ENCODE peak calls at places on chromosomes 2 and 18, in ten cellular contexts. One of them, this sample, is unnamed.

GRCh38 chr18:24656571-24656971 is 196.1 kb downstream of the HRH4 start:
- DNase-seq in cardiac muscle cell: no peak
- DNase-seq in B cell: no peak
- DNase-seq in pancreas: no peak
- DNase-seq in SK-N-SH: no peak
- DNase-seq in A549: no peak
- DNase-seq in coronary artery: no peak
- DNase-seq in spleen: no peak
- DNase-seq in BJ: peak
- DNase-seq in RWPE1: peak
- DNase-seq in this sample: no peak

GRCh38 chr2:28557389-28558119 is 61.7 kb downstream of the PLB1 start:
- DNase-seq in coronary artery: no peak
- DNase-seq in pancreas: no peak
- DNase-seq in BJ: no peak
- DNase-seq in RWPE1: no peak
- DNase-seq in A549: no peak
- DNase-seq in cardiac muscle cell: no peak
- DNase-seq in SK-N-SH: no peak
- DNase-seq in B cell: no peak
- DNase-seq in spleen: no peak
- DNase-seq in this sample: no peak

GRCh38 chr2:151767536-151767935 is 33.3 kb upstream of the NEB start:
- DNase-seq in SK-N-SH: no peak
- DNase-seq in cardiac muscle cell: no peak
- DNase-seq in coronary artery: no peak
- DNase-seq in B cell: no peak
- DNase-seq in A549: no peak
- DNase-seq in pancreas: no peak
- DNase-seq in BJ: no peak
- DNase-seq in RWPE1: no peak
- DNase-seq in spleen: no peak
- DNase-seq in this sample: no peak

GRCh38 chr2:218060122-218060521 is 8.9 kb upstream of the RUFY4 start:
- DNase-seq in pancreas: peak
- DNase-seq in coronary artery: no peak
- DNase-seq in SK-N-SH: no peak
- DNase-seq in A549: no peak
- DNase-seq in cardiac muscle cell: no peak
- DNase-seq in RWPE1: no peak
- DNase-seq in spleen: no peak
- DNase-seq in BJ: no peak
- DNase-seq in B cell: no peak
- DNase-seq in this sample: no peak

GRCh38 chr2:168118733-168119518 is 128.5 kb downstream of the STK39 start:
- DNase-seq in BJ: peak
- DNase-seq in A549: peak
- DNase-seq in B cell: no peak
- DNase-seq in cardiac muscle cell: peak
- DNase-seq in RWPE1: peak
- DNase-seq in spleen: no peak
- DNase-seq in coronary artery: no peak
- DNase-seq in SK-N-SH: peak
- DNase-seq in pancreas: no peak
- DNase-seq in this sample: no peak

GRCh38 chr2:85840091-85840490 is 48.7 kb downstream of the ST3GAL5 start:
- DNase-seq in spleen: no peak
- DNase-seq in cardiac muscle cell: no peak
- DNase-seq in A549: no peak
- DNase-seq in B cell: no peak
- DNase-seq in BJ: no peak
- DNase-seq in coronary artery: no peak
- DNase-seq in pancreas: no peak
- DNase-seq in SK-N-SH: no peak
- DNase-seq in RWPE1: no peak
- DNase-seq in this sample: no peak

GRCh38 chr2:45852450-45853150 is 201.1 kb downstream of the PRKCE start:
- DNase-seq in cardiac muscle cell: no peak
- DNase-seq in coronary artery: no peak
- DNase-seq in SK-N-SH: no peak
- DNase-seq in BJ: no peak
- DNase-seq in pancreas: no peak
- DNase-seq in RWPE1: no peak
- DNase-seq in spleen: no peak
- DNase-seq in B cell: no peak
- DNase-seq in A549: no peak
- DNase-seq in this sample: no peak

GRCh38 chr2:232731470-232731869 is 34.3 kb downstream of the GIGYF2 start:
- DNase-seq in BJ: peak
- DNase-seq in RWPE1: peak
- DNase-seq in A549: no peak
- DNase-seq in pancreas: no peak
- DNase-seq in cardiac muscle cell: no peak
- DNase-seq in SK-N-SH: no peak
- DNase-seq in coronary artery: no peak
- DNase-seq in B cell: no peak
- DNase-seq in spleen: no peak
- DNase-seq in this sample: no peak

DNA sequence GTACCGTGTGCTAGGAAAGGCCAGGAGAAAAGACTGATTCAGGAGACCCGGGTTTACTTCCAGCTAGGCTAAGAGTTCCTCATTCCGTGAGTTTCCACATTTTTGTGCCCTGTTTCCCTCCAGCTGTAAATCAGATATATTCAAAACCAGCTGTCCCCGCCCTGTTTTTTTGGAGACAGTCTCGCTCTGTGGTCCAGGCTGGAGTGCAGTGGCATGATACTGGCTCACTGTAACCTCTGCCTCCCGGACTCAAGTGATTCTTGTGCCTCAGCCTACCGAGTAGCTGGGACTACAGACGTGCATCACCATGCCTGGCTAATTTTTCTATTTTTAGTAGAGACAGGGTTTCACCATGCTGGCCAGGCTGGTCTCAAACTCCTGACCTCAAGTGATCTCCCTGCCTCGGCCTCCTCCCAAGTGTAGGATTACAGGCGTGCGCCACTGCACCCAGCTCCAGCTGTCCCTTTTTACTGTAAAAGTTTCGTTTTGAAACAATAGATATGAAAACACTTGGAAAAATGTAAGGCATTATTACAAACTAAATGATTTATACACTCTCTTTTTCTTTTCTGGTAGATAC is 112.8 kb upstream of the SEC11C start:
- DNase-seq in spleen: no peak
- DNase-seq in RWPE1: no peak
- DNase-seq in coronary artery: no peak
- DNase-seq in A549: no peak
- DNase-seq in B cell: no peak
- DNase-seq in SK-N-SH: no peak
- DNase-seq in BJ: no peak
- DNase-seq in pancreas: no peak
- DNase-seq in cardiac muscle cell: no peak
- DNase-seq in this sample: no peak
- TF ChIP-seq CTCF in spleen: no peak
- TF ChIP-seq CTCF in RWPE1: no peak
- TF ChIP-seq CTCF in coronary artery: no peak
- TF ChIP-seq CTCF in A549: no peak
- TF ChIP-seq CTCF in B cell: no peak
- TF ChIP-seq CTCF in SK-N-SH: no peak
- TF ChIP-seq CTCF in BJ: no peak
- TF ChIP-seq CTCF in pancreas: no peak
- TF ChIP-seq CTCF in cardiac muscle cell: no peak
- TF ChIP-seq CTCF in this sample: no peak

GRCh38 chr18:59057493-59057795 is 82.2 kb upstream of the SEC11C start:
- DNase-seq in RWPE1: no peak
- DNase-seq in spleen: no peak
- DNase-seq in SK-N-SH: no peak
- DNase-seq in pancreas: no peak
- DNase-seq in cardiac muscle cell: no peak
- DNase-seq in B cell: no peak
- DNase-seq in coronary artery: no peak
- DNase-seq in BJ: no peak
- DNase-seq in A549: no peak
- DNase-seq in this sample: no peak

GRCh38 chr18:59057969-59058368 is 81.7 kb upstream of the SEC11C start:
- DNase-seq in coronary artery: peak
- DNase-seq in cardiac muscle cell: no peak
- DNase-seq in A549: no peak
- DNase-seq in SK-N-SH: no peak
- DNase-seq in pancreas: no peak
- DNase-seq in BJ: no peak
- DNase-seq in RWPE1: no peak
- DNase-seq in B cell: no peak
- DNase-seq in spleen: no peak
- DNase-seq in this sample: no peak

GRCh38 chr18:59054892-59055291 is 84.8 kb upstream of the SEC11C start:
- DNase-seq in A549: no peak
- DNase-seq in coronary artery: peak
- DNase-seq in spleen: no peak
- DNase-seq in BJ: no peak
- DNase-seq in RWPE1: no peak
- DNase-seq in SK-N-SH: no peak
- DNase-seq in pancreas: no peak
- DNase-seq in B cell: no peak
- DNase-seq in cardiac muscle cell: no peak
- DNase-seq in this sample: no peak

GRCh38 chr18:59055345-59056032 is 84.2 kb upstream of the SEC11C start:
- DNase-seq in SK-N-SH: no peak
- DNase-seq in coronary artery: peak
- DNase-seq in BJ: no peak
- DNase-seq in RWPE1: no peak
- DNase-seq in spleen: no peak
- DNase-seq in A549: no peak
- DNase-seq in B cell: no peak
- DNase-seq in cardiac muscle cell: peak
- DNase-seq in pancreas: no peak
- DNase-seq in this sample: no peak

DNA sequence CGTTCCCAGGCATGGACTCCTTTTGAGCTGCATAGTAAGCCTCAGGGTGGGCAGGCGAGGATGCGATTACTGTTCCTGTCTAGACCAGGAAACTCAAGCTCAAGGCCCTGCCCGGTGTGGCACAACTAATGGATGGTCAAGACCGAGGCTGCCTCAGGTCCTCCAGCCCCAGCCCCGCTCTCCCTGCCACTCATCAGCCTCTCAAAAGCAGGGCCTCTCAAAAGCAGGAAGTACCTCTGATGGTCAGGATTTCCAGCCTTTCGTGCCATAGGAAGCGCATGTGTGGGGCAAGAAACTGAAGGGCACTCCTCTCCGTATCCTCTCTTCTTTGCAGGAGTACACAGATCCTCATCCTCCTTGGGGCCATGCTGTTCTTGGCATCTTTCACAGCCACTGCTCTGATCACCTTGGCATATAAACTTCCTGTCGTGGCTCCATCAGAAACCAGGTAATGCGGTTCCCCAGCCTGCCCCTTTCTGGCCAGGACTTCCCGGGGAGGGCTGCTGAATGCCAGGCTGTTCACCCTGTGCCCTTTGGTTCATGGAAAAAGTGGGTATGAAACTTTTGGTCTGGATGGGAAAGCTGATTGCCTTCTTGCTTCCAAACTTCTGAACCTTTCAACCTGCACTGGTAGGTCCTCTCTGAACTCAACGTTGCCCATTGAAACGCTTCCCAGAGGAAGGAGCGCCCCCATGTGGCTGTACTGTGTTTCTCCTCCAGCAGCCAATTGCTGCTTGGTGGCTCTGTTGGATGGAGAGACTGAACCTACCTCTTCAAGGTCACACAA is 82.8 kb upstream of the SEC11C start:
- DNase-seq in A549: no peak
- DNase-seq in pancreas: no peak
- DNase-seq in RWPE1: peak
- DNase-seq in B cell: peak
- DNase-seq in spleen: peak
- DNase-seq in coronary artery: peak
- DNase-seq in SK-N-SH: peak
- DNase-seq in cardiac muscle cell: peak
- DNase-seq in BJ: no peak
- DNase-seq in this sample: peak
- TF ChIP-seq CTCF in A549: peak
- TF ChIP-seq CTCF in pancreas: peak
- TF ChIP-seq CTCF in RWPE1: peak
- TF ChIP-seq CTCF in B cell: peak
- TF ChIP-seq CTCF in spleen: peak
- TF ChIP-seq CTCF in coronary artery: peak
- TF ChIP-seq CTCF in SK-N-SH: peak
- TF ChIP-seq CTCF in cardiac muscle cell: peak
- TF ChIP-seq CTCF in BJ: peak
- TF ChIP-seq CTCF in this sample: peak

GRCh38 chr2:144946263-144946662 is 426.3 kb upstream of the ZEB2 start:
- DNase-seq in coronary artery: no peak
- DNase-seq in SK-N-SH: no peak
- DNase-seq in A549: no peak
- DNase-seq in pancreas: no peak
- DNase-seq in B cell: no peak
- DNase-seq in spleen: no peak
- DNase-seq in RWPE1: no peak
- DNase-seq in BJ: no peak
- DNase-seq in cardiac muscle cell: no peak
- DNase-seq in this sample: no peak

GRCh38 chr2:144943986-144944385 is 424.1 kb upstream of the ZEB2 start:
- DNase-seq in cardiac muscle cell: no peak
- DNase-seq in SK-N-SH: no peak
- DNase-seq in B cell: no peak
- DNase-seq in A549: no peak
- DNase-seq in BJ: no peak
- DNase-seq in pancreas: no peak
- DNase-seq in RWPE1: peak
- DNase-seq in spleen: no peak
- DNase-seq in coronary artery: no peak
- DNase-seq in this sample: no peak

GRCh38 chr2:144942516-144943256 is 422.8 kb upstream of the ZEB2 start:
- DNase-seq in RWPE1: no peak
- DNase-seq in spleen: no peak
- DNase-seq in cardiac muscle cell: no peak
- DNase-seq in pancreas: no peak
- DNase-seq in SK-N-SH: no peak
- DNase-seq in coronary artery: no peak
- DNase-seq in BJ: no peak
- DNase-seq in B cell: no peak
- DNase-seq in A549: peak
- DNase-seq in this sample: no peak

GRCh38 chr2:144943293-144943941 is 423.5 kb upstream of the ZEB2 start:
- DNase-seq in spleen: no peak
- DNase-seq in cardiac muscle cell: no peak
- DNase-seq in BJ: no peak
- DNase-seq in RWPE1: no peak
- DNase-seq in SK-N-SH: no peak
- DNase-seq in pancreas: no peak
- DNase-seq in B cell: no peak
- DNase-seq in coronary artery: no peak
- DNase-seq in A549: no peak
- DNase-seq in this sample: no peak

GRCh38 chr2:144944506-144945230 is 424.7 kb upstream of the ZEB2 start:
- DNase-seq in spleen: no peak
- DNase-seq in RWPE1: peak
- DNase-seq in pancreas: no peak
- DNase-seq in BJ: no peak
- DNase-seq in SK-N-SH: no peak
- DNase-seq in B cell: no peak
- DNase-seq in cardiac muscle cell: no peak
- DNase-seq in coronary artery: no peak
- DNase-seq in A549: no peak
- DNase-seq in this sample: no peak
- TF ChIP-seq CTCF in spleen: no peak
- TF ChIP-seq CTCF in RWPE1: no peak
- TF ChIP-seq CTCF in pancreas: no peak
- TF ChIP-seq CTCF in BJ: no peak
- TF ChIP-seq CTCF in SK-N-SH: no peak
- TF ChIP-seq CTCF in B cell: no peak
- TF ChIP-seq CTCF in cardiac muscle cell: no peak
- TF ChIP-seq CTCF in coronary artery: no peak
- TF ChIP-seq CTCF in A549: no peak
- TF ChIP-seq CTCF in this sample: no peak

GRCh38 chr2:137943948-137944347 is 20.3 kb upstream of the HNMT start:
- DNase-seq in RWPE1: no peak
- DNase-seq in coronary artery: no peak
- DNase-seq in spleen: no peak
- DNase-seq in B cell: no peak
- DNase-seq in pancreas: no peak
- DNase-seq in A549: no peak
- DNase-seq in cardiac muscle cell: no peak
- DNase-seq in SK-N-SH: no peak
- DNase-seq in BJ: no peak
- DNase-seq in this sample: no peak
- TF ChIP-seq CTCF in RWPE1: no peak
- TF ChIP-seq CTCF in coronary artery: no peak
- TF ChIP-seq CTCF in spleen: no peak
- TF ChIP-seq CTCF in B cell: no peak
- TF ChIP-seq CTCF in pancreas: no peak
- TF ChIP-seq CTCF in A549: no peak
- TF ChIP-seq CTCF in cardiac muscle cell: no peak
- TF ChIP-seq CTCF in SK-N-SH: peak
- TF ChIP-seq CTCF in BJ: no peak
- TF ChIP-seq CTCF in this sample: no peak

This sample was measured in type B pancreatic cell.